ENCODE peak calls at places on chromosomes 7 and 10, in nine cellular contexts. One of them, this sample, is unnamed.

GRCh38 chr7:137880432-137880831 is 33.7 kb upstream of the DGKI start:
- DNase-seq in transverse colon: no peak
- DNase-seq in GM23248: peak
- DNase-seq in T-helper 2 cell: no peak
- DNase-seq in NCI-H510A treated with DMSO at 0.1 percent for 48 hours: no peak
- DNase-seq in activated T-cell treated with anti-CD3 and anti-CD28 coated beads for 24 hours: no peak
- DNase-seq in fibroblast of lung: peak
- DNase-seq in dorsolateral prefrontal cortex: no peak
- DNase-seq in HFFc6: peak
- DNase-seq in this sample: peak

GRCh38 chr7:41027428-41028115 is 675.3 kb downstream of the INHBA start:
- DNase-seq in transverse colon: no peak
- DNase-seq in GM23248: peak
- DNase-seq in T-helper 2 cell: no peak
- DNase-seq in NCI-H510A treated with DMSO at 0.1 percent for 48 hours: no peak
- DNase-seq in activated T-cell treated with anti-CD3 and anti-CD28 coated beads for 24 hours: no peak
- DNase-seq in fibroblast of lung: peak
- DNase-seq in dorsolateral prefrontal cortex: no peak
- DNase-seq in HFFc6: peak
- DNase-seq in this sample: peak

GRCh38 chr10:131841131-131841661 is 59.6 kb upstream of the PPP2R2D start:
- DNase-seq in transverse colon: no peak
- DNase-seq in GM23248: no peak
- DNase-seq in T-helper 2 cell: no peak
- DNase-seq in NCI-H510A treated with DMSO at 0.1 percent for 48 hours: no peak
- DNase-seq in activated T-cell treated with anti-CD3 and anti-CD28 coated beads for 24 hours: no peak
- DNase-seq in fibroblast of lung: no peak
- DNase-seq in dorsolateral prefrontal cortex: no peak
- DNase-seq in HFFc6: no peak
- DNase-seq in this sample: no peak

GRCh38 chr10:132810807-132811700 is 25.1 kb upstream of the NKX6-2 start:
- DNase-seq in transverse colon: peak
- DNase-seq in GM23248: no peak
- DNase-seq in T-helper 2 cell: no peak
- DNase-seq in NCI-H510A treated with DMSO at 0.1 percent for 48 hours: no peak
- DNase-seq in activated T-cell treated with anti-CD3 and anti-CD28 coated beads for 24 hours: no peak
- DNase-seq in fibroblast of lung: no peak
- DNase-seq in dorsolateral prefrontal cortex: no peak
- DNase-seq in HFFc6: no peak
- DNase-seq in this sample: no peak

GRCh38 chr7:435518-436366 is 83.9 kb downstream of the PDGFA start:
- DNase-seq in transverse colon: peak
- DNase-seq in GM23248: peak
- DNase-seq in T-helper 2 cell: no peak
- DNase-seq in NCI-H510A treated with DMSO at 0.1 percent for 48 hours: no peak
- DNase-seq in activated T-cell treated with anti-CD3 and anti-CD28 coated beads for 24 hours: no peak
- DNase-seq in fibroblast of lung: peak
- DNase-seq in dorsolateral prefrontal cortex: no peak
- DNase-seq in HFFc6: no peak
- DNase-seq in this sample: peak

GRCh38 chr7:7883394-7883793 is 85.2 kb upstream of the GLCCI1 start:
- DNase-seq in transverse colon: no peak
- DNase-seq in GM23248: no peak
- DNase-seq in T-helper 2 cell: no peak
- DNase-seq in NCI-H510A treated with DMSO at 0.1 percent for 48 hours: no peak
- DNase-seq in activated T-cell treated with anti-CD3 and anti-CD28 coated beads for 24 hours: no peak
- DNase-seq in fibroblast of lung: no peak
- DNase-seq in dorsolateral prefrontal cortex: no peak
- DNase-seq in HFFc6: no peak
- DNase-seq in this sample: no peak

GRCh38 chr7:132779164-132779563 is 202.9 kb upstream of the PLXNA4 start:
- DNase-seq in transverse colon: no peak
- DNase-seq in GM23248: no peak
- DNase-seq in T-helper 2 cell: no peak
- DNase-seq in NCI-H510A treated with DMSO at 0.1 percent for 48 hours: peak
- DNase-seq in activated T-cell treated with anti-CD3 and anti-CD28 coated beads for 24 hours: no peak
- DNase-seq in fibroblast of lung: no peak
- DNase-seq in dorsolateral prefrontal cortex: no peak
- DNase-seq in HFFc6: no peak
- DNase-seq in this sample: no peak

GRCh38 chr10:113534428-113534827 is 18.4 kb upstream of the HABP2 start:
- DNase-seq in transverse colon: no peak
- DNase-seq in GM23248: no peak
- DNase-seq in T-helper 2 cell: no peak
- DNase-seq in NCI-H510A treated with DMSO at 0.1 percent for 48 hours: no peak
- DNase-seq in activated T-cell treated with anti-CD3 and anti-CD28 coated beads for 24 hours: no peak
- DNase-seq in fibroblast of lung: no peak
- DNase-seq in dorsolateral prefrontal cortex: no peak
- DNase-seq in HFFc6: no peak
- DNase-seq in this sample: no peak

GRCh38 chr7:101546308-101546936 is 82.7 kb downstream of the MYL10 start:
- DNase-seq in transverse colon: no peak
- DNase-seq in GM23248: no peak
- DNase-seq in T-helper 2 cell: no peak
- DNase-seq in NCI-H510A treated with DMSO at 0.1 percent for 48 hours: no peak
- DNase-seq in activated T-cell treated with anti-CD3 and anti-CD28 coated beads for 24 hours: no peak
- DNase-seq in fibroblast of lung: no peak
- DNase-seq in dorsolateral prefrontal cortex: no peak
- DNase-seq in HFFc6: no peak
- DNase-seq in this sample: no peak

GRCh38 chr7:997404-998395 is 14.7 kb downstream of the CYP2W1 start:
- DNase-seq in transverse colon: peak
- DNase-seq in GM23248: no peak
- DNase-seq in T-helper 2 cell: no peak
- DNase-seq in NCI-H510A treated with DMSO at 0.1 percent for 48 hours: peak
- DNase-seq in activated T-cell treated with anti-CD3 and anti-CD28 coated beads for 24 hours: no peak
- DNase-seq in fibroblast of lung: no peak
- DNase-seq in dorsolateral prefrontal cortex: no peak
- DNase-seq in HFFc6: no peak
- DNase-seq in this sample: no peak

This sample was measured in AG08395.